ENCODE peak calls at places on chromosome 7, in five cellular contexts. E is HCT116, X is A549, K is right lobe of liver, W is tibial nerve. D is an unnamed sample.

GRCh38 chr7:50492770-50493519 is 42.8 kb upstream of the FIGNL1 start:
- DNase-seq in E (no peak), X (no peak), K (no peak), W (no peak), D (no peak)

GRCh38 chr7:21354284-21354683 is 73.6 kb upstream of the SP4 start:
- DNase-seq in E (no peak), X (no peak), K (no peak), W (no peak), D (no peak)

GRCh38 chr7:70446448-70447143 is 685.3 kb upstream of the GALNT17 start:
- DNase-seq in E (no peak), X (no peak), K (no peak), W (no peak), D (no peak)

GRCh38 chr7:135704074-135704473 is 23.9 kb downstream of the SLC13A4 start:
- DNase-seq in E (no peak), X (peak), K (no peak), W (no peak), D (no peak)

GRCh38 chr7:70630647-70631457 is 501.1 kb upstream of the GALNT17 start:
- DNase-seq in E (no peak), X (no peak), K (no peak), W (no peak), D (no peak)

GRCh38 chr7:149414745-149415390 is 46.0 kb downstream of the ZNF777 start:
- DNase-seq in E (no peak), X (peak), K (no peak), W (peak), D (no peak)

GRCh38 chr7:26439502-26440252 is 148.0 kb downstream of the SNX10 start:
- DNase-seq in E (no peak), X (no peak), K (no peak), W (no peak), D (no peak)

GRCh38 chr7:1851731-1852531 is 181.9 kb downstream of the ELFN1 start:
- DNase-seq in E (no peak), X (no peak), K (peak), W (no peak), D (no peak)

GRCh38 chr7:77907281-77907680 is 108.7 kb downstream of the PHTF2 start:
- DNase-seq in E (no peak), X (no peak), K (no peak), W (no peak), D (no peak)

GRCh38 chr7:85764034-85764433 is 577.2 kb upstream of the SEMA3D start:
- DNase-seq in E (no peak), X (no peak), K (no peak), W (no peak), D (no peak)

GRCh38 chr7:128137096-128137655 is 103.9 kb upstream of the LEP start:
- DNase-seq in E (no peak), X (no peak), K (no peak), W (no peak), D (no peak)

GRCh38 chr7:132130497-132130896 is 445.8 kb downstream of the PLXNA4 start:
- DNase-seq in E (no peak), X (no peak), K (no peak), W (no peak), D (no peak)

DNA sequence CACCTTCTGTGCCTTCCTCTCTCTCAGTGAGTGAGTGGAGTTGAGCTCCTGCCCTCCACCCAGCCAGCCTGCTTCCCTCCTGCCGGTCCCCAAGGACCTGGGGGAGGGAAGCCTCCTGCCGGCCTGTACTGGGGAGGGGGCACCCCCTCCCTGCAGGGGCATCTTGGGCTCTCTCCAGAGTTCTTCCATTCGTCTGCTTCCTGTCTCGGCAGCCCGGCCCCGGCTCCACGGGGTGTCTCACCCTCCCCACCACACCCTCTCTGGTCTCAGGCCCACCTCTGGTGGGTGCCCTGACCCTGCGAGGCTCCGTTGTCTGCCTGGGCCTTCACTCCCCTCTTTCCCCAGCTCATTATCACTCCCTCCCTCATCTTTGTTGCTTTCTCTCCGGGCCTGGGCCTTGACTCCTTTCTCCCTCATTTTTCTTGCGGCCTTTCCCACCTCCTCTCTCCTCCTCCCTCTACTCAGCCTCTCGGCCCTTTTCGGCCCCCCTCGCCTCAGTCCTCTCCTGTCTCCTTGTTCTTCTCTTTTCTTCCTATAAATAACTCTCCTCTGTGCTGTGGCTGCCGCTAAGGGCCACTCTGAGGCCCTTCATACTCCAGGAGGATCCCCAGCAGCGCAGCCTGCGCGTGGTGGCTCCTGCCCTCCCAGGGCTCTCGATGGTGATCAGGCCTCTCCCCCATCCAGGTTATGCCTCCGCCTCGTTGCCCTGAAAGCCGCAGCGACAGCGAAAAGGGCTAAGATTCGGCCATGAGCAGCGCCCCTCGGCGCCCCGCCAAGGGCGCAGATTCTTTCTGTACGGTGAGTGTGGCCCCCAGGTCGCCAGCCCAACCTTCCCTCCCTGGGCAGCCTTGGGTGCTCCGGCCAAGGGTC is 2.1 kb downstream of the SLC4A2 start:
- DNase-seq in E (no peak), X (peak), K (no peak), W (no peak), D (no peak)
- TF ChIP-seq POLR2A in E (no peak), X (peak), K (no peak), W (no peak), D (no peak)

DNA sequence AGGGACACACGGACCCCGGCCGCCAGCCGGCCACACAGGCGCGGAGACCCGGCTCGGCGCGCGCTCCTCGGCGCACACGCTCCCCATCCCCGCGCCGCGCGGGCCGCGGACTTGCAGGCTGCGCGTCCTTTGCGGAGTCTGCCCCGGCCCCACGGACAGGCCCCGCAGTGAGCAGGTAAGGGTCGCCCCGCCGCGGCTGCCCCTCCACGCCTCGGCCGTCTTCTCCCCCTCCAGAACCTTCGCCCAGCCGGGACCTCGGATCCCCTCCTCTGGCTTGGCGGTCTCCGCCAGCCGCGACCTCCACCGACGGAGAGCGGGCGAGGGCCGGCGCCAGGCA is 364 bp downstream of the ADCYAP1R1 start:
- DNase-seq in E (no peak), X (no peak), K (no peak), W (no peak), D (no peak)
- TF ChIP-seq POLR2A in E (no peak), X (no peak), K (no peak), W (no peak), D (no peak)

GRCh38 chr7:12570529-12571461 is at the start of gene SCIN:
- DNase-seq in E (no peak), X (peak), K (peak), W (peak), D (peak)
- TF ChIP-seq POLR2A in E (no peak), X (no peak), K (no peak), W (no peak), D (no peak)

DNA sequence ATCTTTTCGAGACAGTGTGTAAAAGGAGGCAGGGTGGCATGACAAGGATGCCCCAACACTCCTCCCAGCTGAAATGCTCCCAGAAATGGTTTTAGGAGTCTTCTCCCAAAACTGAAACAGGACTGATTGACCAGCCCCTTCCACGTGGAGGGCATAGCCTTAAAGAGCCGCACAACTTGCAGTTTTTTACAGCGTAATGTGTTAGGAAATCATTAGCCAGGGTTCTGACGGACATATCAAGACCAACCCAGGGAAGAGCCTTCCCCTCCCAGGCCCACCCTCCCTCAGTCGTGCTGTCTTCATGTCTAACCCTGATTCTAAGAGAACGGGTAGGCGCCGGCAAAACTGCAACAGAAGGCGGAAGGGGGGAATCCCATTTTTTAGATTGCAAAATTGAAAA is 224.5 kb downstream of the TNS3 start:
- DNase-seq in E (no peak), X (no peak), K (no peak), W (no peak), D (no peak)
- TF ChIP-seq POLR2A in E (no peak), X (no peak), K (no peak), W (no peak), D (no peak)

GRCh38 chr7:4745971-4746919 is 29.2 kb upstream of the AP5Z1 start:
- DNase-seq in E (no peak), X (peak), K (no peak), W (no peak), D (no peak)

GRCh38 chr7:4747013-4747412 is 28.4 kb upstream of the AP5Z1 start:
- DNase-seq in E (no peak), X (no peak), K (no peak), W (no peak), D (no peak)

GRCh38 chr7:4742852-4743251 is 32.6 kb upstream of the AP5Z1 start:
- DNase-seq in E (no peak), X (peak), K (no peak), W (no peak), D (no peak)

GRCh38 chr7:4745265-4745919 is 30.0 kb upstream of the AP5Z1 start:
- DNase-seq in E (no peak), X (peak), K (no peak), W (no peak), D (no peak)

DNA sequence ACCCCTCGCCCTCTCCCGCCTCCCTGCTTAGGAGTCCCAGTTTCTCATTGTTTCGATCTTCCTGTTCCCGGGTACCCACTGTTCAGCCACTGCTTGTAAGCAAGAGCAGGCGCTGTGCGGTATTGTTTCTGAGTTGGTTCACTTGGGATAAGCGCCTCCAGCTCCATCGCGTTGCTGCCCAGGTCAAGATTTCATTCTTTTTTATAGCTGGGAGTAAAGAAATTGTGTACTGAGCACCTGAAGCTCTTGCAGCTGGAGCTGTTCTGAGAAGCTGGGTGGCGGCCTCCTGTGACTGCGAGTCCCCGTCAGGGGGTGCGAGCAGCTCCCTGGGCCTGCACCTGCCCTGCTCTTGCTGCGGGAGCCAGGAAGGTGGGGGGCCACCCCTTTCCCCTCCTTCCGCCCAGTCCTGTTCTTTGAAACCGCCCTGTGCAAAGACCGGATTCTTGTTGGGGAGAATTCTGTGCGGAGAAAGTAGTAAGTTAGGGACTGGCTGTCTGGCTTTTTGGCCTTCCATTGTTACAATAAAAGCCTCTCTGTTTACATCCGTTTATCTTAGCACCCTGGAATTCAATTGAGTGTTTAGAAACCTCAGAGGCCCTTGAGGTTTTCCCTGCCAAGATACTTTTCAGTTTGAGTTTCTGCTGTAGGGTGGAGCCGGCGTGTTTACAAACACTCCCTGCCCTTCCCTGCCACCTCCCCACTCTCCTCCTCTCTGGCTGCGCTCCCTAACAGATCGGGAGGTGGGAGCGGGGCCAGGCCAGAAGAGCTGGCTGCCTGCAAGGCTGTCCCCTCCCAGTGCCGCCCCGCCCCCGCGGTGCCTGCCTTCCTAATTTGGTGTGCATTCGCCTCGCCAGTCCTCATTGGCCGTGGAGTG is 30.8 kb upstream of the AP5Z1 start:
- DNase-seq in E (peak), X (peak), K (peak), W (peak), D (peak)
- TF ChIP-seq POLR2A in E (no peak), X (no peak), K (peak), W (peak), D (peak)